ENCODE peak calls at places on chromosome 11, in six cellular contexts. Z is endothelial cell, A is RWPE1, Y is 8988T, T is EH, M is NCI-H2081. F is an unnamed sample.

GRCh38 chr11:210122-210802 is 2.8 kb downstream of the RIC8A start:
- DNase-seq in M (no peak), Z (no peak), A (peak; percentile 64), Y (peak; percentile 89), T (peak; percentile 93), F (no peak)

GRCh38 chr11:2173150-2173693 is 1.6 kb upstream of the TH start:
- DNase-seq in A (no peak), M (no peak), Z (peak; percentile 64), T (no peak), Y (peak; percentile 91), F (no peak)

GRCh38 chr11:74543991-74544390 is 48.4 kb upstream of the POLD3 start:
- DNase-seq in T (no peak), M (no peak), Z (no peak), Y (no peak), A (no peak), F (no peak)

GRCh38 chr11:74701351-74701750 is 29.9 kb downstream of the CHRDL2 start:
- DNase-seq in M (no peak), T (no peak), A (no peak), Y (no peak), Z (no peak), F (no peak)

GRCh38 chr11:19691815-19692214 is 20.8 kb upstream of the NAV2 start:
- DNase-seq in Y (no peak), M (no peak), A (no peak), T (no peak), Z (no peak), F (no peak)

GRCh38 chr11:72989727-72990126 is 152.4 kb downstream of the FCHSD2 start:
- DNase-seq in Z (no peak), T (peak; percentile 47), A (no peak), Y (no peak), M (no peak), F (no peak)

GRCh38 chr11:28756977-28757376 is 648.8 kb downstream of the METTL15 start:
- DNase-seq in Y (no peak), A (peak; percentile 59), M (no peak), Z (no peak), T (peak; percentile 98), F (peak; percentile 11)

GRCh38 chr11:122105009-122105828 is 10.8 kb downstream of the BLID start:
- DNase-seq in T (peak; percentile 38), Y (no peak), Z (no peak), A (no peak), M (peak; percentile 60), F (peak; percentile 6)

GRCh38 chr11:70580036-70580805 is 181.9 kb downstream of the CTTN start:
- DNase-seq in Y (no peak), Z (peak; percentile 56), A (no peak), T (no peak), M (no peak), F (no peak)

GRCh38 chr11:36023922-36024321 is 80.1 kb downstream of the LDLRAD3 start:
- DNase-seq in T (peak; percentile 62), A (no peak), M (no peak), Y (no peak), Z (no peak), F (no peak)

GRCh38 chr11:75022759-75023396 is 34.1 kb downstream of the NEU3 start:
- DNase-seq in T (peak; percentile 83), Y (peak; percentile 80), A (peak; percentile 76), M (peak; percentile 63), Z (peak; percentile 89), F (peak; percentile 73)

GRCh38 chr11:30564994-30565393 is 21.2 kb downstream of the MPPED2 start:
- DNase-seq in M (no peak), Y (no peak), T (no peak), Z (no peak), A (no peak), F (no peak)

GRCh38 chr11:76857776-76858461 is 2.8 kb upstream of the ACER3 start:
- DNase-seq in A (no peak), T (no peak), Y (no peak), M (no peak), Z (no peak), F (no peak)

GRCh38 chr11:67179892-67180490 is 60.9 kb downstream of the KDM2A start:
- DNase-seq in Z (no peak), M (no peak), T (peak; percentile 31), Y (no peak), A (no peak), F (peak; percentile 42)

GRCh38 chr11:27296406-27296994 is 66.5 kb downstream of the CCDC34 start:
- DNase-seq in A (peak; percentile 52), M (peak; percentile 26), T (peak; percentile 69), Z (no peak), Y (no peak), F (peak; percentile 56)

GRCh38 chr11:2820976-2821375 is 64.6 kb downstream of the CDKN1C start:
- DNase-seq in M (no peak), T (no peak), Z (no peak), Y (no peak), A (no peak), F (no peak)

GRCh38 chr11:45818961-45819605 is 14.1 kb downstream of the SLC35C1 start:
- DNase-seq in A (no peak), Z (no peak), T (no peak), M (no peak), Y (no peak), F (no peak)

GRCh38 chr11:118652681-118653181 is 26.7 kb downstream of the TREH start:
- DNase-seq in T (no peak), Z (no peak), A (no peak), Y (peak; percentile 9), M (no peak), F (no peak)

GRCh38 chr11:59611570-59612565 is 3.7 kb downstream of the OSBP start:
- DNase-seq in M (peak; percentile 29), Z (no peak), A (no peak), Y (no peak), T (peak; percentile 59), F (peak; percentile 47)

GRCh38 chr11:24588075-24588474 is 91.2 kb downstream of the LUZP2 start:
- DNase-seq in T (no peak), M (no peak), A (peak; percentile 41), Y (no peak), Z (no peak), F (no peak)

GRCh38 chr11:120116966-120117365 is 20.9 kb downstream of the TRIM29 start:
- DNase-seq in Y (no peak), T (no peak), Z (no peak), M (no peak), A (no peak), F (no peak)

GRCh38 chr11:124961972-124962609 is 8.1 kb downstream of the CCDC15 start:
- DNase-seq in M (peak; percentile 47), T (peak; percentile 80), Y (no peak), Z (peak; percentile 31), A (peak; percentile 76), F (peak; percentile 65)

GRCh38 chr11:130545449-130546072 is 97.1 kb downstream of the ADAMTS15 start:
- DNase-seq in Z (no peak), A (no peak), T (no peak), Y (no peak), M (no peak), F (no peak)

GRCh38 chr11:125263268-125263790 is 98.8 kb downstream of the PKNOX2 start:
- DNase-seq in T (peak; percentile 99), Z (peak; percentile 72), Y (no peak), M (no peak), A (no peak), F (no peak)

F was measured in LoVo.